ENCODE peak calls at places on chromosomes 4 and X, in six cellular contexts. Y is fibroblast of the aortic adventitia, Q is endothelial cell, E is cardiac fibroblast, A is dorsolateral prefrontal cortex, B is astrocyte. T is an unnamed sample.

GRCh38 chr4:173794662-173795061 is 264.6 kb upstream of the HAND2 start:
- DNase-seq in Q (no peak), B (peak), A (no peak), Y (peak), E (peak), T (no peak)

GRCh38 chrX:73127700-73128241 is 48.5 kb upstream of the PABPC1L2A start:
- DNase-seq in Q (peak), A (no peak), E (no peak), Y (no peak), B (no peak), T (no peak)

GRCh38 chr4:88569944-88570455 is 22.3 kb upstream of the HERC3 start:
- DNase-seq in B (peak), E (no peak), Q (no peak), A (no peak), Y (no peak), T (no peak)

GRCh38 chr4:16187455-16187854 is 38.8 kb downstream of the TAPT1 start:
- DNase-seq in Q (no peak), Y (no peak), B (no peak), A (no peak), E (peak), T (no peak)

GRCh38 chr4:177410566-177410965 is 31.7 kb downstream of the AGA start:
- DNase-seq in A (no peak), B (no peak), Q (no peak), E (no peak), Y (no peak), T (no peak)

GRCh38 chr4:99024481-99025275 is 29.2 kb downstream of the METAP1 start:
- DNase-seq in Y (no peak), B (no peak), E (no peak), A (no peak), Q (no peak), T (no peak)

GRCh38 chrX:65866146-65866545 is 173.7 kb downstream of the VSIG4 start:
- DNase-seq in B (no peak), A (no peak), E (no peak), Y (no peak), Q (no peak), T (no peak)

GRCh38 chr4:90112715-90113114 is 14.5 kb upstream of the CCSER1 start:
- DNase-seq in E (no peak), Q (no peak), A (no peak), B (no peak), Y (no peak), T (no peak)

GRCh38 chr4:7383251-7383650 is 51.5 kb downstream of the PSAPL1 start:
- DNase-seq in E (no peak), A (peak), B (no peak), Y (no peak), Q (peak), T (no peak)

GRCh38 chrX:107736781-107737531 is 38.6 kb downstream of the TSC22D3 start:
- DNase-seq in B (no peak), E (no peak), A (no peak), Q (no peak), Y (no peak), T (no peak)

GRCh38 chr4:143338313-143338712 is 1.6 kb downstream of the GAB1 start:
- DNase-seq in B (no peak), A (no peak), E (no peak), Q (no peak), Y (no peak), T (no peak)

GRCh38 chr4:186067757-186068385 is 1.1 kb upstream of the TLR3 start:
- DNase-seq in A (peak), Q (peak), Y (peak), E (peak), B (peak), T (no peak)

GRCh38 chr4:156778606-156779005 is 193.0 kb downstream of the PDGFC start:
- DNase-seq in Q (no peak), E (peak), A (no peak), Y (peak), B (peak), T (no peak)

GRCh38 chr4:25233737-25234389 is at the start of gene PI4K2B:
- DNase-seq in E (peak), B (peak), A (peak), Y (peak), Q (peak), T (peak)

GRCh38 chr4:55758081-55758480 is 61.5 kb upstream of the EXOC1L start:
- DNase-seq in E (peak), Y (peak), A (no peak), Q (no peak), B (no peak), T (no peak)

GRCh38 chrX:119190736-119191282 is 45.3 kb upstream of the PGRMC1 start:
- DNase-seq in E (peak), Y (peak), B (no peak), A (no peak), Q (no peak), T (no peak)

GRCh38 chrX:105765691-105766090 is 56.6 kb upstream of the NRK start:
- DNase-seq in A (no peak), Q (no peak), E (no peak), Y (no peak), B (no peak), T (no peak)

GRCh38 chr4:101232074-101232776 is 115.1 kb downstream of the PPP3CA start:
- DNase-seq in B (peak), A (no peak), Y (peak), Q (no peak), E (peak), T (no peak)

GRCh38 chr4:127048371-127049085 is 584.2 kb upstream of the INTU start:
- DNase-seq in Q (no peak), E (no peak), A (no peak), Y (peak), B (peak), T (no peak)

GRCh38 chr4:121148621-121149020 is 15.5 kb downstream of the TNIP3 start:
- DNase-seq in B (no peak), Q (no peak), E (no peak), Y (no peak), A (no peak), T (no peak)

GRCh38 chrX:40320819-40321218 is 223.1 kb upstream of the BCOR start:
- DNase-seq in E (no peak), B (no peak), A (no peak), Q (no peak), Y (no peak), T (no peak)

GRCh38 chrX:110145854-110146253 is 142.9 kb downstream of the TMEM164 start:
- DNase-seq in B (no peak), A (no peak), Y (peak), Q (peak), E (peak), T (no peak)

GRCh38 chr4:40629401-40630334 is at the start of gene RBM47:
- DNase-seq in Y (peak), E (peak), B (peak), A (no peak), Q (peak), T (peak)

GRCh38 chrX:12894074-12894691 is 12.2 kb upstream of the TLR8 start:
- DNase-seq in B (no peak), Y (peak), A (peak), Q (peak), E (peak), T (peak)

GRCh38 chr4:94278777-94279176 is 63.9 kb downstream of the HPGDS start:
- DNase-seq in Q (no peak), B (no peak), A (no peak), E (no peak), Y (no peak), T (no peak)

GRCh38 chr4:74583066-74583700 is 138.2 kb downstream of the AREG start:
- DNase-seq in B (peak), A (no peak), Y (peak), E (peak), Q (no peak), T (no peak)

GRCh38 chrX:23902419-23902818 is 5.3 kb downstream of the APOO start:
- DNase-seq in A (no peak), Q (no peak), B (peak), E (peak), Y (peak), T (no peak)

GRCh38 chr4:91111556-91111955 is 984.4 kb downstream of the CCSER1 start:
- DNase-seq in A (no peak), Q (no peak), Y (no peak), E (no peak), B (no peak), T (no peak)

GRCh38 chr4:54233697-54234496 is 4.8 kb downstream of the PDGFRA start:
- DNase-seq in B (peak), Q (peak), Y (peak), E (peak), A (peak), T (peak)

GRCh38 chr4:81754169-81754568 is 282.5 kb upstream of the RASGEF1B start:
- DNase-seq in E (no peak), Y (no peak), B (no peak), A (no peak), Q (no peak), T (no peak)

GRCh38 chrX:434946-435345 is 48.2 kb upstream of the PPP2R3B start:
- DNase-seq in E (no peak), A (no peak), B (no peak), Y (no peak), Q (no peak), T (no peak)

GRCh38 chrX:154516655-154517100 is 646 bp upstream of the FAM3A start:
- DNase-seq in E (peak), Y (peak), A (no peak), Q (no peak), B (peak), T (no peak)

GRCh38 chrX:136781180-136781797 is 557 bp upstream of the ARHGEF6 start:
- DNase-seq in Q (no peak), B (no peak), A (no peak), E (peak), Y (peak), T (no peak)

GRCh38 chr4:73583661-73584060 is 36.6 kb downstream of the RASSF6 start:
- DNase-seq in Y (no peak), B (no peak), E (no peak), A (no peak), Q (no peak), T (no peak)

GRCh38 chr4:110041742-110042141 is 129.1 kb downstream of the EGF start:
- DNase-seq in E (no peak), Y (no peak), B (no peak), A (no peak), Q (no peak), T (no peak)

GRCh38 chr4:138438608-138439007 is 196.5 kb upstream of the SLC7A11 start:
- DNase-seq in E (peak), A (no peak), Y (peak), B (peak), Q (no peak), T (no peak)

GRCh38 chr4:16777726-16778125 is 120.7 kb downstream of the LDB2 start:
- DNase-seq in Y (no peak), A (no peak), Q (no peak), B (no peak), E (no peak), T (no peak)

GRCh38 chr4:46793036-46793435 is 116.0 kb downstream of the COX7B2 start:
- DNase-seq in Q (no peak), Y (no peak), B (no peak), E (no peak), A (no peak), T (no peak)

DNA sequence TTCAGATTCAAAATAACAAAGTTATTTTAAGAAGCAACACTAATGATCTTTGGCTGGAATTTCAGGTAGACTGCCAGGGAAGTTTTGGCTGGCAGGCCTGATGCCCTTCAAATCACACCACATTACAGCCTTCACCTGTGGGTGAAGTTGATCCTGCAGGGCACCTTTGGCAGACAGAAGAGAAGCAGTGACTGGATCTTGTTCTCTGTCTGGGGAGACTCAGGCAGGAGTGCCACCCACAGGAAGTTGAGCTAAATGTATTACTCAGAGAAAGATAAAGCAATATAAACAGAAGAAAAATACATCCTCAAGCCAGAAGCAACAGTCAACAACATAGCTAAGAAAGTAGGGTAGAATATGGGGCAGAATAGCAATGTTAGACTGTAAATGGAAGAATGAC is 12.8 kb upstream of the CFAP299 start:
- DNase-seq in Q (no peak), A (no peak), B (peak), E (peak), Y (peak), T (no peak)
- TF ChIP-seq CTCF in Q (no peak), A (no peak), B (peak), E (peak), Y (peak), T (no peak)

GRCh38 chr4:14257903-14258302 is 630.4 kb upstream of the BOD1L1 start:
- DNase-seq in E (no peak), B (no peak), Y (no peak), A (no peak), Q (no peak), T (no peak)

GRCh38 chr4:14249226-14249625 is 621.7 kb upstream of the BOD1L1 start:
- DNase-seq in E (no peak), B (no peak), A (no peak), Q (no peak), Y (no peak), T (no peak)

GRCh38 chr4:14259926-14260325 is 632.4 kb upstream of the BOD1L1 start:
- DNase-seq in Y (no peak), E (no peak), Q (no peak), B (no peak), A (no peak), T (no peak)

GRCh38 chr4:14254806-14255445 is 627.4 kb upstream of the BOD1L1 start:
- DNase-seq in A (no peak), Y (no peak), Q (no peak), B (no peak), E (no peak), T (no peak)

DNA sequence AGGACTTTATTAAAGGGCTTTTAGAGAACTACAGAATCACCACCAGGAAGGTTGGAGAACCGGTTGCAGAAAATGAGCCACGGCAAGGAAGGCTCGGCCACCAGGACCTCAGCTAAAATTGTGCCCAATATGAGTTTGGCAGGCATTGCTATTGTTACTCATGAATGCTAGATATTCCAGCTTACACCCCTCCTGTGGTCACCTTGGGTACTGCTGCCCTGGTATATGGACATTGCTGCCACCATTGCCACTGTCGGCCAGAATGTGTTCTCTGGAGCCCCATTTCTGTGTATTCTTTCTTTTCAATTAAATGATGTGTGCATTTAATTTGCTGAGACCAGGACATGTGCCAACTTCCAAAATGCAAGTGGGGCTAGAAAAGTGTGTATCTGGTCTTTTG is 626.7 kb upstream of the BOD1L1 start:
- DNase-seq in E (peak), Y (peak), Q (peak), B (peak), A (no peak), T (peak)
- TF ChIP-seq CTCF in E (peak), Y (peak), Q (peak), B (peak), A (peak), T (no peak)

DNA sequence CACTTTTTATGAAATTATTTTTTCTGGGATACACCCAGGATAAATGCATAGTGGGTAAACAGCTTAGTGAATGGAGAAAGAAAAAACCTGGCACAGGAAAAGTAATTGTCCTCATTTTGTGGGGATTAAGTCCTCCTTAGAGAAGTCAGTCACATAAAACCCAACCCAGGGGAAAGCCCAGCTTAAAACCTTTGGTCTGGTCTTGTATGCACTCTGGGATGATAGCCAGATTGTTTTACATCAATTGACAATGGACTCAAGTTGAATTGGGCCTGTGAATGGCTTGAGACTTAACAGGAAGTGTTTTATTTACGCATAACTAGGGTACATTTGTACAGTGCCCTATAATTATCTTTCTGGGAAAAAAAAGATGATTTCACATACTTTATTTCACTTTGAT is 561.3 kb upstream of the GRIA3 start:
- DNase-seq in B (peak), A (no peak), Q (no peak), E (peak), Y (no peak), T (no peak)
- TF ChIP-seq CTCF in B (no peak), A (no peak), Q (no peak), E (no peak), Y (no peak), T (no peak)

GRCh38 chr4:76898385-76898692 is 395 bp upstream of the SOWAHB start:
- DNase-seq in Y (no peak), E (no peak), Q (no peak), A (no peak), B (no peak), T (no peak)

GRCh38 chr4:76905521-76905920 is 7.6 kb upstream of the SOWAHB start:
- DNase-seq in Y (peak), A (no peak), Q (no peak), E (peak), B (peak), T (no peak)

GRCh38 chr4:76904646-76905190 is 6.8 kb upstream of the SOWAHB start:
- DNase-seq in Y (no peak), B (no peak), Q (no peak), A (no peak), E (no peak), T (no peak)

GRCh38 chr4:76898949-76899640 is 1.2 kb upstream of the SOWAHB start:
- DNase-seq in Q (no peak), B (no peak), Y (peak), E (peak), A (no peak), T (no peak)

DNA sequence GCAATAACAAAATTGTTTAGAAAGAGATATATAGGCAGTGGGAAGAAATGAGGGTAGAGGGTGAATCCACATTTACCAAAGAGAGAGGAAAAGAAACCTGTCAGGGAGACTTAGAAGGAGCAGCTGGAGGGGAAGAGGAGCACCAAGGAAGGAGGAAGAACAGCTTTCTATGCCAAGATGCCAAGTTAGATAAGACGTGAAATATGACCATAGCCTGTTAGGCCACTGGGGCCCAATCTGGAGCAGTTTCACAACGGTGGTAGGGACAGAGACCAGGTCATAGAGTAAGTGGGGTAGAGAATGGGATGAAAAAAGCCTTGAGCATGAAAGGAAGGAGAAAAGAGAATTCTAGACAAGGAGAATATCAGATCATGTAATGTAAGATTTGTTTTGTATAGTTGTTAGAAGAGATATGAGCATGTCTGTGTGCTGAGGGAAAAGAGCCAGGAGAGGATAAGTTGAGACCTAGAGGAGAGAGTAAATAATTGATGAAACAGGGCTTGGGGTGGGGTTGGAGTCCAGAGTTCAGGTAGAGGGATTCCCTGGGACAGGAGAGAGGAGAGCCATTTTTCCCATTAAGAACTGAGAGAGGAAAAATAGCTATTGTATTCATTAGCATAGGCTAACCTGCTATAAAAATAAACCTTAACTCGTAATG is 4.4 kb upstream of the SOWAHB start:
- DNase-seq in Y (no peak), Q (no peak), E (no peak), B (no peak), A (no peak), T (no peak)
- TF ChIP-seq CTCF in Y (no peak), Q (no peak), E (no peak), B (no peak), A (no peak), T (no peak)

GRCh38 chrX:17939724-17940123 is 78.6 kb upstream of the RAI2 start:
- DNase-seq in Q (no peak), E (no peak), A (no peak), B (no peak), Y (no peak), T (no peak)

GRCh38 chrX:17944833-17945497 is 83.9 kb upstream of the RAI2 start:
- DNase-seq in A (no peak), B (no peak), E (peak), Y (peak), Q (peak), T (no peak)
- TF ChIP-seq CTCF in A (no peak), B (peak), E (peak), Y (peak), Q (peak), T (no peak)

DNA sequence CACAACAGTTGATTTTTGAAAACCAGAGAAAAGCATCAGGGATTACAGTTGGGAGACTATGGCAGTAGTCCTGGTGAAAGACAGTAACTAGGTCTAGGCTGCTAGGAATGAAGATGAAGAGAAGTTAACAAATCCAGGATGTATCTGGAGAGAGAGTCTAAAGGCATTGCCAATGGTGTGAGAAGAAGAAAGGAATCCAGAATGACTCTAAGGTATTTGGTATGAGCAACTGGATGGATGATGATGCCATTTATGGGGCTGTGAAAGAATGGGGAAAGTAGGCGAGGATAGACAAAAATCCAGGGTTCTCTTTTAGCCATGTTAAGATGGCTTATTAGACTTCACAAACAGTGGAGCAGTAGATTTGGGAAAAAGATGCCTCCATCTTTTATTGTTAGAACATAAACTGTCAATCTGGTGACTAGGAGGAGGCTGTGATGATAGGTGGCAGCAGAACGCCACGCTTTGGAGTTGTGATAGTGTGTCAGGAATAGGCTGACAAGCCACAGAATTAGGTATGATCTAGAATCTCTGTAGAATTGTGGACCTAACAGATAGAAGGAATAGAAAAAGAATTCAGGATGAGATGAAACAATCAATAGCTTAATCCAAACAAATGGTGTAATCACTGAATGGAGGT is 27.3 kb upstream of the JADE1 start:
- DNase-seq in Q (no peak), A (peak), B (peak), Y (peak), E (peak), T (peak)
- TF ChIP-seq CTCF in Q (no peak), A (peak), B (no peak), Y (no peak), E (no peak), T (no peak)

GRCh38 chr4:169573889-169574288 is 38.5 kb downstream of the NEK1 start:
- DNase-seq in A (no peak), Q (no peak), Y (no peak), B (no peak), E (no peak), T (no peak)
- TF ChIP-seq CTCF in A (no peak), Q (no peak), Y (no peak), B (no peak), E (no peak), T (no peak)

GRCh38 chr4:1794809-1795303 is 1.8 kb downstream of the FGFR3 start:
- DNase-seq in Q (no peak), A (no peak), B (no peak), Y (no peak), E (no peak), T (no peak)
- TF ChIP-seq CTCF in Q (no peak), A (no peak), B (no peak), Y (no peak), E (no peak), T (no peak)

GRCh38 chr4:113006632-113007031 is 42.8 kb upstream of the ANK2 start:
- DNase-seq in Q (no peak), A (no peak), B (no peak), E (no peak), Y (no peak), T (no peak)
- TF ChIP-seq CTCF in Q (no peak), A (no peak), B (no peak), E (no peak), Y (no peak), T (no peak)